ENCODE peak calls at places on chromosomes 4 and X, in seven cellular contexts. One of them, this sample, is unnamed.

GRCh38 chr4:80201326-80202151 is 4.2 kb downstream of the PRDM8 start:
- DNase-seq in esophagus squamous epithelium: peak
- DNase-seq in gastrocnemius medialis: peak
- DNase-seq in H1: no peak
- DNase-seq in testis: no peak
- DNase-seq in heart right ventricle: peak
- DNase-seq in ovary: peak
- DNase-seq in this sample: no peak

GRCh38 chrX:39813631-39814246 is 284.0 kb downstream of the BCOR start:
- DNase-seq in esophagus squamous epithelium: no peak
- DNase-seq in H1: no peak
- DNase-seq in testis: peak
- DNase-seq in heart right ventricle: peak
- DNase-seq in ovary: peak
- DNase-seq in gastrocnemius medialis: peak
- DNase-seq in this sample: no peak

GRCh38 chr4:71498002-71498401 is 159.2 kb downstream of the SLC4A4 start:
- DNase-seq in heart right ventricle: no peak
- DNase-seq in H1: no peak
- DNase-seq in gastrocnemius medialis: no peak
- DNase-seq in esophagus squamous epithelium: no peak
- DNase-seq in ovary: no peak
- DNase-seq in testis: no peak
- DNase-seq in this sample: no peak

GRCh38 chr4:86919824-86920223 is 15.0 kb upstream of the AFF1 start:
- DNase-seq in esophagus squamous epithelium: no peak
- DNase-seq in H1: no peak
- DNase-seq in gastrocnemius medialis: no peak
- DNase-seq in ovary: no peak
- DNase-seq in heart right ventricle: no peak
- DNase-seq in testis: no peak
- DNase-seq in this sample: no peak

GRCh38 chr4:80335554-80336358 is at the start of gene CFAP299:
- DNase-seq in ovary: peak
- DNase-seq in gastrocnemius medialis: peak
- DNase-seq in heart right ventricle: peak
- DNase-seq in testis: peak
- DNase-seq in H1: peak
- DNase-seq in esophagus squamous epithelium: peak
- DNase-seq in this sample: peak

GRCh38 chr4:108342325-108342986 is 173.7 kb upstream of the LEF1 start:
- DNase-seq in gastrocnemius medialis: no peak
- DNase-seq in heart right ventricle: no peak
- DNase-seq in testis: no peak
- DNase-seq in esophagus squamous epithelium: no peak
- DNase-seq in H1: no peak
- DNase-seq in ovary: no peak
- DNase-seq in this sample: no peak

GRCh38 chr4:66062044-66062443 is 391.8 kb upstream of the EPHA5 start:
- DNase-seq in ovary: no peak
- DNase-seq in heart right ventricle: no peak
- DNase-seq in gastrocnemius medialis: no peak
- DNase-seq in testis: no peak
- DNase-seq in esophagus squamous epithelium: no peak
- DNase-seq in H1: no peak
- DNase-seq in this sample: no peak

GRCh38 chrX:16212024-16212423 is 44.7 kb downstream of the MAGEB17 start:
- DNase-seq in testis: no peak
- DNase-seq in ovary: no peak
- DNase-seq in gastrocnemius medialis: no peak
- DNase-seq in esophagus squamous epithelium: no peak
- DNase-seq in heart right ventricle: no peak
- DNase-seq in H1: no peak
- DNase-seq in this sample: no peak

GRCh38 chrX:5726246-5726645 is 502.4 kb downstream of the NLGN4X start:
- DNase-seq in heart right ventricle: peak
- DNase-seq in testis: no peak
- DNase-seq in H1: no peak
- DNase-seq in ovary: no peak
- DNase-seq in gastrocnemius medialis: peak
- DNase-seq in esophagus squamous epithelium: no peak
- DNase-seq in this sample: no peak

GRCh38 chr4:183760326-183760725 is 101.2 kb downstream of the TRAPPC11 start:
- DNase-seq in gastrocnemius medialis: no peak
- DNase-seq in ovary: no peak
- DNase-seq in heart right ventricle: no peak
- DNase-seq in esophagus squamous epithelium: no peak
- DNase-seq in testis: no peak
- DNase-seq in H1: no peak
- DNase-seq in this sample: no peak

GRCh38 chr4:56424697-56425514 is 10.5 kb downstream of the PPAT start:
- DNase-seq in heart right ventricle: peak
- DNase-seq in H1: no peak
- DNase-seq in gastrocnemius medialis: no peak
- DNase-seq in esophagus squamous epithelium: no peak
- DNase-seq in testis: peak
- DNase-seq in ovary: peak
- DNase-seq in this sample: peak

GRCh38 chrX:120457766-120458180 is 11.3 kb downstream of the LAMP2 start:
- DNase-seq in testis: no peak
- DNase-seq in ovary: no peak
- DNase-seq in heart right ventricle: no peak
- DNase-seq in H1: no peak
- DNase-seq in gastrocnemius medialis: no peak
- DNase-seq in esophagus squamous epithelium: no peak
- DNase-seq in this sample: peak

GRCh38 chrX:19272452-19272851 is 71.3 kb upstream of the PDHA1 start:
- DNase-seq in testis: no peak
- DNase-seq in ovary: no peak
- DNase-seq in gastrocnemius medialis: no peak
- DNase-seq in esophagus squamous epithelium: no peak
- DNase-seq in H1: no peak
- DNase-seq in heart right ventricle: no peak
- DNase-seq in this sample: no peak

GRCh38 chr4:187084696-187085095 is 361.0 kb upstream of the FAT1 start:
- DNase-seq in gastrocnemius medialis: no peak
- DNase-seq in ovary: no peak
- DNase-seq in H1: no peak
- DNase-seq in esophagus squamous epithelium: no peak
- DNase-seq in testis: no peak
- DNase-seq in heart right ventricle: no peak
- DNase-seq in this sample: no peak

GRCh38 chr4:188282620-188283232 is 143.5 kb downstream of the TRIML1 start:
- DNase-seq in gastrocnemius medialis: no peak
- DNase-seq in ovary: no peak
- DNase-seq in heart right ventricle: no peak
- DNase-seq in esophagus squamous epithelium: no peak
- DNase-seq in testis: no peak
- DNase-seq in H1: peak
- DNase-seq in this sample: no peak

GRCh38 chr4:44196796-44197195 is 251.8 kb downstream of the KCTD8 start:
- DNase-seq in gastrocnemius medialis: no peak
- DNase-seq in ovary: no peak
- DNase-seq in testis: no peak
- DNase-seq in heart right ventricle: no peak
- DNase-seq in H1: no peak
- DNase-seq in esophagus squamous epithelium: no peak
- DNase-seq in this sample: no peak

GRCh38 chrX:39814391-39814790 is 283.4 kb downstream of the BCOR start:
- DNase-seq in heart right ventricle: no peak
- DNase-seq in esophagus squamous epithelium: no peak
- DNase-seq in gastrocnemius medialis: no peak
- DNase-seq in ovary: no peak
- DNase-seq in H1: no peak
- DNase-seq in testis: no peak
- DNase-seq in this sample: peak

GRCh38 chr4:142284402-142285221 is 561.5 kb downstream of the INPP4B start:
- DNase-seq in H1: no peak
- DNase-seq in esophagus squamous epithelium: no peak
- DNase-seq in heart right ventricle: no peak
- DNase-seq in testis: no peak
- DNase-seq in gastrocnemius medialis: no peak
- DNase-seq in ovary: no peak
- DNase-seq in this sample: no peak

GRCh38 chr4:24753519-24753918 is 41.9 kb upstream of the SOD3 start:
- DNase-seq in H1: no peak
- DNase-seq in esophagus squamous epithelium: no peak
- DNase-seq in heart right ventricle: no peak
- DNase-seq in gastrocnemius medialis: no peak
- DNase-seq in ovary: no peak
- DNase-seq in testis: no peak
- DNase-seq in this sample: peak

GRCh38 chr4:82984459-82984858 is 26.2 kb downstream of the LIN54 start:
- DNase-seq in heart right ventricle: no peak
- DNase-seq in testis: no peak
- DNase-seq in gastrocnemius medialis: no peak
- DNase-seq in esophagus squamous epithelium: no peak
- DNase-seq in ovary: no peak
- DNase-seq in H1: no peak
- DNase-seq in this sample: peak

DNA sequence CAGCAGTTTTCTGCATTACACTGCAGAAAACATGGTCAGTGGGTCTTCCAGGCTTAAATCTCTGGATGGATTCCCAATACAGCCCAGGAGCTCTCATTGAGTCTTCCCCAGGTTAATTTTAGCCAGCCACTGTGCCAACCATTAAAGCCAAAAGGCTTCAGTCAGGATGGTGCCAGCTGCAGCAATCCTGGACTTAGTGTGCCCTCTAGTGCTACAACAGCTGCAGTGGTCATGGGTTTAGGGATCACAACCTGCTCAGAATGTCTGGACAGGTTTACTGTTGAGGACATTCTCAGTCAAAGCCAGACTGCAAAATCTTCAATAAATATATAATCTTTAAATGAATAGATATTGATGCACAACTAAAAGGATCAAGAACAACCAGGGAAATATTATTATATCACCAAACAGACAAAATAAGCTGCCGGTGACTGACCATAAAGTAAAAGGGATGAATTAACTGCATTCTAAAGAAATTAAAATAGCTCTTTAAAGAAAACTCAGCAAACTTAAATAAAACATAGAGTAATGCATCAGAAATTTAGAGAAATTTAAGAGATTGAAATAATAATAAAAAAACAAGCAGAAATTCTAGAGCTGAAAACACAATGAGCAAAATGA is 639.9 kb downstream of the SPOCK3 start:
- DNase-seq in H1: peak
- DNase-seq in esophagus squamous epithelium: no peak
- DNase-seq in gastrocnemius medialis: no peak
- DNase-seq in heart right ventricle: peak
- DNase-seq in ovary: no peak
- DNase-seq in testis: peak
- DNase-seq in this sample: peak
- TF ChIP-seq CTCF in H1: peak
- TF ChIP-seq CTCF in esophagus squamous epithelium: peak
- TF ChIP-seq CTCF in gastrocnemius medialis: no peak
- TF ChIP-seq CTCF in heart right ventricle: peak
- TF ChIP-seq CTCF in ovary: no peak
- TF ChIP-seq CTCF in testis: no peak
- TF ChIP-seq CTCF in this sample: peak

DNA sequence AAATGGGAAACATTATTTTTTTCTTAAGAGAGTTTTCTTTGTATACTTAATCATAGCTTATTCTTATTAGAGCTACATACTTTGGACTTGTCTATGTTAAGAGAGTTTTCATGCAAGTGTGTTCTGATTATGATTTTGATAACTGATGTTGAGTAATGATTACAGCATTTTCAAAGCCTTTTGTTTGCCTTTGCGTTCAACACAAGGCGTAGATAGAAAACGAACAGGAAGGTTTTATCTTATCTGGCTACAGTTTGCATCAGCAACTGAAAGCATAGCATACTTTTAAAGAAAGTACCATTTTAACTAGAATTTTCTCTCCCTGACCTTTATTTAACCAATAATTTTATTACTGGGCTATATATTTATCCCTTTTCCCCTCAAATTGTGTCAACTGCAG is 51.6 kb upstream of the PDLIM5 start:
- DNase-seq in ovary: no peak
- DNase-seq in H1: no peak
- DNase-seq in testis: no peak
- DNase-seq in heart right ventricle: no peak
- DNase-seq in esophagus squamous epithelium: no peak
- DNase-seq in gastrocnemius medialis: no peak
- DNase-seq in this sample: no peak
- H3K27ac ChIP-seq in ovary: no peak
- H3K27ac ChIP-seq in H1: no peak
- H3K27ac ChIP-seq in testis: no peak
- H3K27ac ChIP-seq in heart right ventricle: no peak
- H3K27ac ChIP-seq in esophagus squamous epithelium: no peak
- H3K27ac ChIP-seq in gastrocnemius medialis: no peak
- H3K27ac ChIP-seq in this sample: no peak

DNA sequence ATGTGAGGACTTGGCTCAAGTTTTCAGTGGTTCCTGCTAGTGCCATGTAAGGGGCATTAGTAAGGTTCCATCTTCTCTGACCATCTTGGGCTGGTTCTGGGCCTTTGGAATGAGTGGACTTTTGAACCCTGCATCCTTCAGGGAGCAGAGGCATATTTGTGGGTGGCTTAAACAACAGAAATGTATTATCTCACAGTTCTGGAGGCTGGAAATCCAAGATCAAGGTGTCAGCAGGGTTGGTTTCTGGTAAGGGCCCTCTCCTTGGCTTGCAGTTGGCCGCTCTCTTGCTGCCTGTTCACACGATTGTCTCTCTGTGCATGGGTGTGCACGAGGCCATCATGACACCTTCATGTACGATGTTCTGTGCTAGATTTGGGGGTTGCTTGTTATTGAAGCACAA is 21.3 kb downstream of the CCKAR start:
- DNase-seq in H1: no peak
- DNase-seq in heart right ventricle: no peak
- DNase-seq in testis: no peak
- DNase-seq in esophagus squamous epithelium: no peak
- DNase-seq in ovary: no peak
- DNase-seq in gastrocnemius medialis: no peak
- DNase-seq in this sample: no peak
- TF ChIP-seq CTCF in H1: no peak
- TF ChIP-seq CTCF in heart right ventricle: no peak
- TF ChIP-seq CTCF in testis: no peak
- TF ChIP-seq CTCF in esophagus squamous epithelium: no peak
- TF ChIP-seq CTCF in ovary: no peak
- TF ChIP-seq CTCF in gastrocnemius medialis: no peak
- TF ChIP-seq CTCF in this sample: no peak

DNA sequence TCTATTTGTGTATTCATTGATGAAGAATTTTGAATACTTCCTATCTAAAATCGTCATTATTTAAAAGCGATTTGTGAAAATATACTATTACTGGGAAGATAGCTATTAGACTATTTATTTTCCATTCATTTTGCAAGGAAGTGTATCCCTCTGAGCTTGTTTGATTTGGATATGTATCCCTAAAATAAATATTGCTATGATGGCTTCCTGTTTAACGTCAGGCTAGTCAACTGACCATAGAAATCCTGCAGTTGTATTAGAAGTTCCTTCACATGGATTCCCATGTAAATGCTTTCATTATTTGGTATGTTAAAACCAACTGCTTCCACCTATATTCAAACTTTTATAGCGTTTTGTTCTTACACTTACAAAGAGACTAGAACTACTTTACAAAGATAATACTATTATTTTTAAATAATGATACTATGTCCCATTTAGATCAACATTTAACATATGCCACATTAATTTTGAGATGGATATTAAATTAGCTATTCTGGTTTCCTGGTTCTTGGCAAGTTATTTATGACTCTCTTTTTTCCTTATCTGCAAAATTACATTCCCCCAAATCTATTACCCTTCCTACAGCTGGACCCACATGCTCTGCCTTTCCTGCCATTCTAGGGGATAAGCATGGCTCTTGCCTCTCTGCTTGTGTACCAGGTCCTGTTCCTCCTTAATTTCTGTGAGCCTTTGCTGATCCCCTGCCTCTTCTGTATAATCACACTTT is 26.7 kb upstream of the PDE5A start:
- DNase-seq in heart right ventricle: no peak
- DNase-seq in esophagus squamous epithelium: no peak
- DNase-seq in gastrocnemius medialis: no peak
- DNase-seq in testis: no peak
- DNase-seq in H1: no peak
- DNase-seq in ovary: no peak
- DNase-seq in this sample: no peak
- H3K27ac ChIP-seq in heart right ventricle: no peak
- H3K27ac ChIP-seq in esophagus squamous epithelium: no peak
- H3K27ac ChIP-seq in gastrocnemius medialis: no peak
- H3K27ac ChIP-seq in testis: no peak
- H3K27ac ChIP-seq in H1: no peak
- H3K27ac ChIP-seq in ovary: no peak
- H3K27ac ChIP-seq in this sample: no peak

This sample was measured in RWPE1.